ENCODE peak calls at places on chromosomes 3 and 15, in five cellular contexts. One of them, this sample, is unnamed.

GRCh38 chr3:39021465-39022274 is 30.1 kb downstream of the SCN11A start:
- DNase-seq in left cardiac atrium: no peak
- DNase-seq in EL: no peak
- DNase-seq in left lung: no peak
- DNase-seq in NCI-H524: no peak
- DNase-seq in this sample: no peak

GRCh38 chr3:159866201-159866746 is 122.4 kb upstream of the IL12A start:
- DNase-seq in left cardiac atrium: no peak
- DNase-seq in EL: peak; percentile 53
- DNase-seq in left lung: no peak
- DNase-seq in NCI-H524: no peak
- DNase-seq in this sample: peak; percentile 39

GRCh38 chr3:12198301-12198700 is 39.6 kb upstream of the TIMP4 start:
- DNase-seq in left cardiac atrium: no peak
- DNase-seq in EL: peak; percentile 72
- DNase-seq in left lung: no peak
- DNase-seq in NCI-H524: no peak
- DNase-seq in this sample: no peak

GRCh38 chr15:75620776-75621536 is 4.6 kb downstream of the SNUPN start:
- DNase-seq in left cardiac atrium: peak; percentile 87
- DNase-seq in EL: peak; percentile 85
- DNase-seq in left lung: peak; percentile 80
- DNase-seq in NCI-H524: no peak
- DNase-seq in this sample: no peak

GRCh38 chr15:100869151-100869999 is 10.3 kb upstream of the ALDH1A3 start:
- DNase-seq in left cardiac atrium: no peak
- DNase-seq in EL: no peak
- DNase-seq in left lung: no peak
- DNase-seq in NCI-H524: no peak
- DNase-seq in this sample: no peak

GRCh38 chr15:79169531-79170123 is 79.0 kb upstream of the RASGRF1 start:
- DNase-seq in left cardiac atrium: no peak
- DNase-seq in EL: no peak
- DNase-seq in left lung: no peak
- DNase-seq in NCI-H524: no peak
- DNase-seq in this sample: no peak

GRCh38 chr15:68154923-68155559 is 50.1 kb downstream of the CALML4 start:
- DNase-seq in left cardiac atrium: no peak
- DNase-seq in EL: peak; percentile 53
- DNase-seq in left lung: no peak
- DNase-seq in NCI-H524: peak; percentile 43
- DNase-seq in this sample: no peak

GRCh38 chr3:118488751-118489150 is 545.9 kb downstream of the IGSF11 start:
- DNase-seq in left cardiac atrium: no peak
- DNase-seq in EL: no peak
- DNase-seq in left lung: no peak
- DNase-seq in NCI-H524: no peak
- DNase-seq in this sample: no peak

GRCh38 chr3:69784854-69785523 is 45.7 kb downstream of the MITF start:
- DNase-seq in left cardiac atrium: peak; percentile 63
- DNase-seq in EL: peak; percentile 91
- DNase-seq in left lung: peak; percentile 84
- DNase-seq in NCI-H524: no peak
- DNase-seq in this sample: peak; percentile 10

GRCh38 chr3:50587806-50588758 is 18.8 kb downstream of the HEMK1 start:
- DNase-seq in left cardiac atrium: no peak
- DNase-seq in EL: no peak
- DNase-seq in left lung: no peak
- DNase-seq in NCI-H524: no peak
- DNase-seq in this sample: no peak

GRCh38 chr3:143972155-143972494 is 502 bp downstream of the DIPK2A start:
- DNase-seq in left cardiac atrium: no peak
- DNase-seq in EL: no peak
- DNase-seq in left lung: no peak
- DNase-seq in NCI-H524: peak; percentile 70
- DNase-seq in this sample: no peak

GRCh38 chr3:14329842-14330241 is 72.6 kb upstream of the SLC6A6 start:
- DNase-seq in left cardiac atrium: no peak
- DNase-seq in EL: no peak
- DNase-seq in left lung: no peak
- DNase-seq in NCI-H524: no peak
- DNase-seq in this sample: no peak

GRCh38 chr3:4688411-4688810 is 195.3 kb downstream of the ITPR1 start:
- DNase-seq in left cardiac atrium: no peak
- DNase-seq in EL: no peak
- DNase-seq in left lung: no peak
- DNase-seq in NCI-H524: no peak
- DNase-seq in this sample: no peak

GRCh38 chr3:61877359-61877770 is 316.0 kb downstream of the PTPRG start:
- DNase-seq in left cardiac atrium: no peak
- DNase-seq in EL: no peak
- DNase-seq in left lung: no peak
- DNase-seq in NCI-H524: no peak
- DNase-seq in this sample: no peak

GRCh38 chr15:57505949-57506391 is 85.7 kb upstream of the MYZAP start:
- DNase-seq in left cardiac atrium: peak; percentile 85
- DNase-seq in EL: peak; percentile 67
- DNase-seq in left lung: peak; percentile 79
- DNase-seq in NCI-H524: no peak
- DNase-seq in this sample: no peak

GRCh38 chr3:73727117-73727802 is 102.5 kb upstream of the PDZRN3 start:
- DNase-seq in left cardiac atrium: peak; percentile 21
- DNase-seq in EL: peak; percentile 80
- DNase-seq in left lung: no peak
- DNase-seq in NCI-H524: no peak
- DNase-seq in this sample: no peak

GRCh38 chr15:35298509-35298908 is 213.4 kb upstream of the NANOGP8 start:
- DNase-seq in left cardiac atrium: no peak
- DNase-seq in EL: no peak
- DNase-seq in left lung: no peak
- DNase-seq in NCI-H524: no peak
- DNase-seq in this sample: no peak

GRCh38 chr3:125440970-125441369 is 65.8 kb upstream of the ZNF148 start:
- DNase-seq in left cardiac atrium: no peak
- DNase-seq in EL: no peak
- DNase-seq in left lung: no peak
- DNase-seq in NCI-H524: no peak
- DNase-seq in this sample: no peak

GRCh38 chr3:13002398-13003124 is 70.7 kb downstream of the IQSEC1 start:
- DNase-seq in left cardiac atrium: no peak
- DNase-seq in EL: no peak
- DNase-seq in left lung: no peak
- DNase-seq in NCI-H524: no peak
- DNase-seq in this sample: no peak

GRCh38 chr3:18559323-18559972 is 134.3 kb upstream of the SATB1 start:
- DNase-seq in left cardiac atrium: no peak
- DNase-seq in EL: peak; percentile 4
- DNase-seq in left lung: no peak
- DNase-seq in NCI-H524: peak; percentile 47
- DNase-seq in this sample: no peak

GRCh38 chr3:20772869-20773268 is 586.9 kb upstream of the SGO1 start:
- DNase-seq in left cardiac atrium: no peak
- DNase-seq in EL: no peak
- DNase-seq in left lung: no peak
- DNase-seq in NCI-H524: no peak
- DNase-seq in this sample: no peak